ENCODE peak calls at places on chromosomes 2 and 18, in seven cellular contexts. One of them, this sample, is unnamed.

GRCh38 chr2:102480796-102481195 is 7.8 kb downstream of the SLC9A4 start:
- DNase-seq in ACHN: no peak
- DNase-seq in OCI-LY7: no peak
- DNase-seq in HTR-8/SVneo: no peak
- DNase-seq in effector memory CD8-positive, alpha-beta T cell: no peak
- DNase-seq in cardiac fibroblast: no peak
- DNase-seq in NCI-H1092: no peak
- DNase-seq in this sample: no peak

GRCh38 chr2:201072201-201072530 is 365 bp downstream of the NDUFB3 start:
- DNase-seq in ACHN: no peak
- DNase-seq in effector memory CD8-positive, alpha-beta T cell: no peak
- DNase-seq in OCI-LY7: no peak
- DNase-seq in cardiac fibroblast: no peak
- DNase-seq in HTR-8/SVneo: no peak
- DNase-seq in NCI-H1092: no peak
- DNase-seq in this sample: no peak

GRCh38 chr2:233700028-233700635 is 7.4 kb downstream of the UGT1A6 start:
- DNase-seq in NCI-H1092: no peak
- DNase-seq in cardiac fibroblast: peak; percentile 97
- DNase-seq in OCI-LY7: no peak
- DNase-seq in ACHN: peak; percentile 94
- DNase-seq in effector memory CD8-positive, alpha-beta T cell: no peak
- DNase-seq in HTR-8/SVneo: no peak
- DNase-seq in this sample: no peak

GRCh38 chr18:79572848-79573451 is 106.7 kb upstream of the CTDP1 start:
- DNase-seq in NCI-H1092: no peak
- DNase-seq in HTR-8/SVneo: no peak
- DNase-seq in cardiac fibroblast: no peak
- DNase-seq in OCI-LY7: no peak
- DNase-seq in effector memory CD8-positive, alpha-beta T cell: no peak
- DNase-seq in ACHN: no peak
- DNase-seq in this sample: no peak

GRCh38 chr2:30871440-30871839 is 64.2 kb upstream of the CAPN13 start:
- DNase-seq in cardiac fibroblast: no peak
- DNase-seq in NCI-H1092: no peak
- DNase-seq in ACHN: no peak
- DNase-seq in effector memory CD8-positive, alpha-beta T cell: no peak
- DNase-seq in HTR-8/SVneo: no peak
- DNase-seq in OCI-LY7: no peak
- DNase-seq in this sample: no peak

GRCh38 chr2:209331291-209331844 is 92.5 kb upstream of the MAP2 start:
- DNase-seq in OCI-LY7: peak; percentile 6
- DNase-seq in NCI-H1092: peak; percentile 9
- DNase-seq in cardiac fibroblast: peak; percentile 58
- DNase-seq in ACHN: peak; percentile 60
- DNase-seq in HTR-8/SVneo: peak; percentile 8
- DNase-seq in effector memory CD8-positive, alpha-beta T cell: no peak
- DNase-seq in this sample: no peak

GRCh38 chr2:134411828-134412638 is 158.2 kb downstream of the MGAT5 start:
- DNase-seq in OCI-LY7: peak; percentile 97
- DNase-seq in NCI-H1092: peak; percentile 74
- DNase-seq in HTR-8/SVneo: peak; percentile 63
- DNase-seq in cardiac fibroblast: peak; percentile 88
- DNase-seq in effector memory CD8-positive, alpha-beta T cell: peak; percentile 52
- DNase-seq in ACHN: peak; percentile 66
- DNase-seq in this sample: peak; percentile 14

GRCh38 chr2:12106440-12107080 is 360.1 kb downstream of the LPIN1 start:
- DNase-seq in effector memory CD8-positive, alpha-beta T cell: no peak
- DNase-seq in cardiac fibroblast: peak; percentile 97
- DNase-seq in NCI-H1092: no peak
- DNase-seq in OCI-LY7: no peak
- DNase-seq in HTR-8/SVneo: peak; percentile 91
- DNase-seq in ACHN: peak; percentile 95
- DNase-seq in this sample: no peak

GRCh38 chr2:162840598-162841246 is 2.2 kb upstream of the KCNH7 start:
- DNase-seq in OCI-LY7: peak; percentile 16
- DNase-seq in effector memory CD8-positive, alpha-beta T cell: no peak
- DNase-seq in HTR-8/SVneo: peak; percentile 45
- DNase-seq in ACHN: peak; percentile 85
- DNase-seq in NCI-H1092: no peak
- DNase-seq in cardiac fibroblast: peak; percentile 71
- DNase-seq in this sample: peak; percentile 9

GRCh38 chr2:230671117-230671516 is 41.5 kb upstream of the CAB39 start:
- DNase-seq in OCI-LY7: no peak
- DNase-seq in NCI-H1092: no peak
- DNase-seq in HTR-8/SVneo: no peak
- DNase-seq in effector memory CD8-positive, alpha-beta T cell: no peak
- DNase-seq in ACHN: peak; percentile 67
- DNase-seq in cardiac fibroblast: no peak
- DNase-seq in this sample: no peak

GRCh38 chr18:58202406-58202730 is 158.3 kb downstream of the NEDD4L start:
- DNase-seq in HTR-8/SVneo: peak; percentile 65
- DNase-seq in effector memory CD8-positive, alpha-beta T cell: no peak
- DNase-seq in cardiac fibroblast: no peak
- DNase-seq in OCI-LY7: no peak
- DNase-seq in NCI-H1092: no peak
- DNase-seq in ACHN: peak; percentile 61
- DNase-seq in this sample: no peak

GRCh38 chr2:217166241-217166640 is 306.4 kb upstream of the TNP1 start:
- DNase-seq in NCI-H1092: peak; percentile 39
- DNase-seq in cardiac fibroblast: peak; percentile 68
- DNase-seq in HTR-8/SVneo: peak; percentile 10
- DNase-seq in ACHN: peak; percentile 64
- DNase-seq in effector memory CD8-positive, alpha-beta T cell: no peak
- DNase-seq in OCI-LY7: peak; percentile 14
- DNase-seq in this sample: peak; percentile 60

This sample was measured in CMK.